ENCODE peak calls at places on chromosomes 6 and 20, in six cellular contexts. S is heart right ventricle; K is stomach; W is upper lobe of right lung; O is CD4-positive, CD25-positive, alpha-beta regulatory T cell; A is tibial nerve. L is an unnamed sample. For H3K4me1, the result is how much of the 10 kb centered on the place peaks cover.

GRCh38 chr6:133788556-133788955 is 100.4 kb upstream of the TCF21 start:
- DNase-seq in W (no peak), K (no peak), S (no peak), A (no peak), O (no peak), L (no peak)

GRCh38 chr6:161023316-161023715 is 31.7 kb downstream of the MAP3K4 start:
- DNase-seq in W (no peak), K (no peak), A (no peak), S (no peak), O (no peak), L (no peak)

GRCh38 chr6:137882225-137882961 is 15.3 kb downstream of the TNFAIP3 start:
- DNase-seq in A (no peak), K (no peak), W (no peak), O (peak), S (no peak), L (peak)

GRCh38 chr6:56145616-56146015 is 101.8 kb downstream of the COL21A1 start:
- DNase-seq in K (no peak), A (no peak), O (no peak), W (no peak), S (no peak), L (no peak)

GRCh38 chr20:17619351-17620093 is 49.6 kb downstream of the DSTN start:
- DNase-seq in A (no peak), W (peak), K (peak), O (no peak), S (no peak), L (no peak)

GRCh38 chr6:23940466-23940865 is 185.5 kb upstream of the NRSN1 start:
- DNase-seq in W (no peak), A (no peak), K (no peak), O (no peak), S (no peak), L (no peak)

GRCh38 chr6:43758617-43759050 is 11.4 kb upstream of the VEGFA start:
- DNase-seq in K (no peak), A (no peak), W (no peak), S (no peak), O (no peak), L (peak)

GRCh38 chr20:17752452-17752851 is 52.7 kb downstream of the BANF2 start:
- DNase-seq in O (no peak), W (no peak), S (no peak), A (no peak), K (no peak), L (no peak)

GRCh38 chr20:24938498-24938897 is 10.6 kb upstream of the CST7 start:
- DNase-seq in A (no peak), K (no peak), S (no peak), W (peak), O (no peak), L (no peak)

GRCh38 chr20:15799871-15800270 is 773.4 kb downstream of the KIF16B start:
- DNase-seq in S (no peak), O (no peak), W (no peak), K (no peak), A (no peak), L (no peak)

GRCh38 chr20:43124261-43124660 is 65.4 kb downstream of the PTPRT start:
- DNase-seq in O (no peak), K (no peak), W (no peak), S (no peak), A (no peak), L (no peak)

GRCh38 chr20:50169329-50169823 is 15.9 kb upstream of the PEDS1 start:
- DNase-seq in O (peak), W (no peak), A (peak), K (peak), S (peak), L (peak)

GRCh38 chr6:146433881-146434741 is 109.5 kb upstream of the RAB32 start:
- DNase-seq in S (no peak), K (no peak), A (no peak), O (no peak), W (peak), L (no peak)

GRCh38 chr20:50129662-50130345 is 16.9 kb upstream of the UBE2V1 start:
- DNase-seq in A (no peak), K (no peak), W (no peak), S (no peak), O (no peak), L (peak)

GRCh38 chr6:19852090-19852457 is 14.9 kb downstream of the ID4 start:
- DNase-seq in K (no peak), S (no peak), O (no peak), W (no peak), A (no peak), L (no peak)

GRCh38 chr6:53982361-53983050 is 128.7 kb upstream of the MLIP start:
- DNase-seq in O (no peak), W (no peak), K (no peak), A (no peak), S (no peak), L (no peak)

GRCh38 chr20:19964289-19965263 is 52.6 kb upstream of the NAA20 start:
- DNase-seq in O (no peak), A (peak), S (no peak), W (no peak), K (peak), L (no peak)

GRCh38 chr6:169803291-169803811 is 51.9 kb downstream of the ERMARD start:
- DNase-seq in A (no peak), S (no peak), O (no peak), W (no peak), K (no peak), L (peak)

GRCh38 chr20:50450961-50451752 is 59.0 kb upstream of the PTPN1 start:
- DNase-seq in A (peak), K (peak), O (no peak), W (no peak), S (no peak), L (no peak)

GRCh38 chr20:24753136-24753535 is 195.9 kb upstream of the CST7 start:
- DNase-seq in S (no peak), A (no peak), O (no peak), K (peak), W (no peak), L (no peak)

GRCh38 chr6:149342525-149342924 is 25.0 kb downstream of the TAB2 start:
- DNase-seq in A (no peak), O (no peak), K (no peak), S (no peak), W (no peak), L (peak)
- H3K4me1 ChIP-seq in A (under half), O (half or more), K (under half), S (under half), W (under half), L (under half)

GRCh38 chr6:149991838-149992237 is 28.1 kb downstream of the ULBP1 start:
- DNase-seq in K (no peak), S (no peak), O (no peak), A (no peak), W (no peak), L (no peak)

GRCh38 chr6:149987602-149988107 is 23.9 kb downstream of the ULBP1 start:
- DNase-seq in K (no peak), O (no peak), W (no peak), S (no peak), A (no peak), L (no peak)

GRCh38 chr6:149988550-149989336 is 25.0 kb downstream of the ULBP1 start:
- DNase-seq in W (no peak), O (no peak), K (no peak), S (no peak), A (no peak), L (no peak)

GRCh38 chr6:149990109-149990671 is 26.4 kb downstream of the ULBP1 start:
- DNase-seq in S (no peak), W (no peak), A (no peak), K (no peak), O (no peak), L (no peak)

GRCh38 chr6:149990672-149991402 is 27.1 kb downstream of the ULBP1 start:
- DNase-seq in W (no peak), A (no peak), S (no peak), O (no peak), K (no peak), L (peak)
- H3K4me3 ChIP-seq in W (peak), A (peak), S (peak), O (peak), K (peak), L (peak)

GRCh38 chr6:51336185-51336584 is 517.5 kb downstream of the TFAP2B start:
- DNase-seq in A (no peak), W (no peak), K (no peak), S (no peak), O (no peak), L (no peak)

GRCh38 chr6:51339108-51339507 is 520.4 kb downstream of the TFAP2B start:
- DNase-seq in S (no peak), A (no peak), O (no peak), K (no peak), W (no peak), L (no peak)

GRCh38 chr6:51339728-51340127 is 521.1 kb downstream of the TFAP2B start:
- DNase-seq in A (no peak), K (no peak), W (no peak), O (no peak), S (no peak), L (no peak)

GRCh38 chr6:51337277-51337676 is 518.6 kb downstream of the TFAP2B start:
- DNase-seq in K (no peak), O (no peak), W (no peak), A (no peak), S (no peak), L (no peak)

DNA sequence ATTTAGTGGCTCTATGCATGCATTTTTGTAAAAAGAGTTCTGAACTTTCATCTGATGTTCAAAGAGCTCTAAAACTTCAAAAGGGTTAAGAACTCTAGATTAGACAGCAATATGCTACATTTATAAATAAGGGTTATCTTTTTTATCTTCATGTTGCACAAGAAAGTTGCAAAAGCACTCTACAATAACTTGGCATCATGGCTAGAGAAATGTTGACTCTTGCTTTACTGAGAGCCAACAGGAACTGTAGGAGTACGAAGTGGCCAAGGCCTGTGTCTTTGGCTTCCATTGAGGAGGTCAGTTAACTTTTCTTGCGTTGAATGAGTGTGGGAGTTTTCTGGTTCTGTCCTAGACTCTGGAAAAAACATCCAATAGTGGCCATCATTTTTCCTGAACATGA is 516.9 kb downstream of the TFAP2B start:
- DNase-seq in K (no peak), A (no peak), S (no peak), W (no peak), O (no peak), L (no peak)
- H3K4me1 ChIP-seq in K (under half), A (under half), S (under half), W (under half), O (under half), L (under half)

GRCh38 chr20:8130840-8131526 is 1.1 kb upstream of the PLCB1 start:
- DNase-seq in O (no peak), S (no peak), K (no peak), W (no peak), A (no peak), L (no peak)
- H3K4me3 ChIP-seq in O (no peak), S (no peak), K (peak), W (peak), A (no peak), L (no peak)

GRCh38 chr20:10314198-10314597 is 95.6 kb downstream of the SNAP25 start:
- DNase-seq in A (no peak), S (no peak), O (no peak), W (no peak), K (no peak), L (no peak)

GRCh38 chr20:10313701-10314100 is 95.1 kb downstream of the SNAP25 start:
- DNase-seq in K (no peak), O (no peak), S (no peak), A (no peak), W (no peak), L (no peak)

GRCh38 chr20:10309326-10309725 is 90.7 kb downstream of the SNAP25 start:
- DNase-seq in A (no peak), O (no peak), K (no peak), W (no peak), S (no peak), L (no peak)

GRCh38 chr20:10313215-10313614 is 94.6 kb downstream of the SNAP25 start:
- DNase-seq in K (no peak), W (no peak), S (no peak), O (no peak), A (no peak), L (no peak)

DNA sequence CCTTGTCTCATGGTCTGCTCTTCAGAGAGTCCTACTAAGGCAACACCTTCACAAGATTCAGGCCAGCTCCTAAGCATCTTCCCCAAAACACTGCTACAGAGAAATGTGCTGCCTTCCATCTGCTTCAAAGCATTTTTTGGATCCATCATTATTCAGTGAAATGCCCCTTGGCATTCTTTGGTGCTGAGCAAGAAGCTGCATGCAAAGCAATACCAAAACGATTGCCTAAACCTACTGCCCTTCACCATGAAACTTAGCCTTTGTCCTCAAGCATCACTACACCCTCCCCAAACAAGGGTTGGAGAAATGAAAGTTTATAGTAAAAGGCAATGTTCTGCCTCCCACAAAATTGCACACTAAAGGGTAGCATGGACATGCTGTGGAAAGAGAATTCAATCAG is 93.5 kb downstream of the SNAP25 start:
- DNase-seq in A (no peak), W (no peak), S (no peak), O (no peak), K (no peak), L (no peak)
- H3K4me1 ChIP-seq in A (under half), W (under half), S (under half), O (under half), K (under half), L (under half)

GRCh38 chr20:5353624-5354496 is 37.1 kb upstream of the PROKR2 start:
- DNase-seq in K (no peak), W (no peak), S (no peak), O (no peak), A (no peak), L (no peak)
- H3K4me3 ChIP-seq in K (no peak), W (no peak), S (no peak), O (no peak), A (no peak), L (no peak)

GRCh38 chr6:35589201-35589739 is 76.6 kb upstream of the TULP1 start:
- DNase-seq in A (no peak), W (no peak), K (no peak), S (no peak), O (no peak), L (no peak)
- H3K4me1 ChIP-seq in A (under half), W (half or more), K (half or more), S (under half), O (under half), L (under half)

L was measured in Karpas-422.